ENCODE peak calls at places on chromosomes 6 and 20, in ten cellular contexts. W, T, S, H, P, X, U, B, R and N are unnamed samples.

GRCh38 chr20:49386848-49387605 is 95.4 kb downstream of the KCNB1 start:
- DNase-seq in X (no peak), R (no peak), W (no peak), U (no peak), T (no peak), B (no peak), P (no peak), H (no peak), S (peak), N (no peak)

GRCh38 chr6:151089916-151090443 is 149.8 kb upstream of the AKAP12 start:
- DNase-seq in R (no peak), U (no peak), P (no peak), S (no peak), T (peak), H (no peak), B (no peak), X (no peak), W (no peak), N (no peak)

GRCh38 chr6:34235605-34236422 is 859 bp upstream of the HMGA1 start:
- DNase-seq in X (no peak), U (peak), T (no peak), P (no peak), R (peak), S (peak), H (no peak), W (peak), B (no peak), N (peak)

GRCh38 chr6:106564476-106564875 is 64.8 kb downstream of the RTN4IP1 start:
- DNase-seq in R (no peak), S (no peak), P (no peak), T (no peak), H (no peak), U (no peak), B (no peak), X (no peak), W (no peak), N (no peak)

GRCh38 chr6:77455271-77455670 is 8.0 kb downstream of the HTR1B start:
- DNase-seq in B (no peak), P (no peak), R (no peak), W (no peak), X (no peak), S (no peak), H (no peak), T (no peak), U (no peak), N (no peak)

GRCh38 chr20:33784225-33784624 is 26.9 kb upstream of the CHMP4B start:
- DNase-seq in B (no peak), T (no peak), H (no peak), R (no peak), W (no peak), P (no peak), U (no peak), X (no peak), S (no peak), N (no peak)

GRCh38 chr6:63573140-63573898 is 1.0 kb downstream of the LOC128125822 start:
- DNase-seq in P (no peak), H (no peak), U (peak), S (peak), B (peak), X (peak), R (peak), T (peak), W (peak), N (peak)

GRCh38 chr20:15594296-15594695 is 979.0 kb downstream of the KIF16B start:
- DNase-seq in U (no peak), R (no peak), P (no peak), X (peak), S (peak), W (no peak), B (no peak), H (no peak), T (no peak), N (no peak)

GRCh38 chr6:150182460-150183078 is 39.7 kb downstream of the PPP1R14C start:
- DNase-seq in H (no peak), W (no peak), T (no peak), R (no peak), S (no peak), U (no peak), B (no peak), P (no peak), X (no peak), N (no peak)

GRCh38 chr20:12110711-12111110 is 193.0 kb downstream of the BTBD3 start:
- DNase-seq in B (no peak), W (no peak), T (no peak), X (peak), R (no peak), H (no peak), U (no peak), P (no peak), S (no peak), N (no peak)

GRCh38 chr6:147561742-147562141 is 53.3 kb downstream of the SAMD5 start:
- DNase-seq in X (no peak), H (no peak), R (no peak), B (no peak), W (no peak), U (no peak), P (no peak), S (no peak), T (no peak), N (no peak)

GRCh38 chr6:39317256-39317655 is 3.0 kb upstream of the KCNK17 start:
- DNase-seq in X (no peak), T (no peak), S (no peak), W (no peak), U (no peak), B (no peak), R (no peak), H (no peak), P (no peak), N (no peak)

GRCh38 chr6:3409699-3410384 is 47.0 kb downstream of the SLC22A23 start:
- DNase-seq in P (no peak), X (no peak), T (no peak), W (no peak), H (no peak), R (no peak), S (peak), U (no peak), B (no peak), N (peak)

GRCh38 chr6:42113929-42114636 is 28.3 kb downstream of the C6orf132 start:
- DNase-seq in U (no peak), T (no peak), P (no peak), S (no peak), B (no peak), X (peak), W (no peak), R (no peak), H (no peak), N (no peak)

GRCh38 chr6:106731144-106731842 is 101.9 kb downstream of the QRSL1 start:
- DNase-seq in U (no peak), S (peak), R (no peak), W (no peak), X (no peak), B (no peak), H (no peak), P (no peak), T (no peak), N (no peak)

GRCh38 chr6:13614126-13614925 is 809 bp upstream of the NOL7 start:
- DNase-seq in W (no peak), B (no peak), H (peak), T (peak), P (peak), S (peak), R (peak), U (no peak), X (peak), N (peak)

GRCh38 chr20:62902926-62903615 is 23.2 kb downstream of the DIDO1 start:
- DNase-seq in S (no peak), W (no peak), B (no peak), T (no peak), H (no peak), P (no peak), U (no peak), X (peak), R (no peak), N (no peak)

GRCh38 chr20:34861386-34862084 is 11.1 kb downstream of the GGT7 start:
- DNase-seq in B (no peak), U (no peak), P (no peak), T (peak), R (peak), S (peak), W (no peak), X (no peak), H (no peak), N (no peak)

GRCh38 chr20:20480689-20481088 is 112.8 kb downstream of the INSM1 start:
- DNase-seq in R (no peak), H (no peak), B (no peak), T (no peak), X (peak), S (no peak), P (no peak), W (no peak), U (no peak), N (no peak)

GRCh38 chr6:37512400-37512958 is 12.8 kb upstream of the CCDC167 start:
- DNase-seq in P (no peak), B (no peak), W (no peak), T (peak), H (no peak), X (no peak), S (no peak), U (no peak), R (no peak), N (no peak)

GRCh38 chr6:30615219-30615957 is 1.7 kb downstream of the PPP1R10 start:
- DNase-seq in X (peak), S (peak), H (peak), U (no peak), B (no peak), R (peak), W (no peak), T (peak), P (peak), N (no peak)

GRCh38 chr6:136994782-136995181 is 50.0 kb downstream of the IL20RA start:
- DNase-seq in X (no peak), R (no peak), H (no peak), S (peak), U (no peak), B (no peak), T (no peak), P (no peak), W (no peak), N (no peak)

GRCh38 chr6:34098045-34098936 is 47.6 kb downstream of the GRM4 start:
- DNase-seq in U (no peak), B (no peak), T (no peak), R (no peak), S (no peak), P (no peak), X (no peak), H (no peak), W (no peak), N (no peak)

GRCh38 chr6:170035896-170036295 is 255.0 kb downstream of the DLL1 start:
- DNase-seq in R (no peak), U (no peak), T (peak), P (no peak), W (no peak), H (no peak), X (no peak), B (no peak), S (no peak), N (peak)

GRCh38 chr6:89564752-89565427 is 73.7 kb downstream of the LYRM2 start:
- DNase-seq in W (no peak), H (no peak), T (no peak), X (no peak), R (peak), U (no peak), S (no peak), B (no peak), P (no peak), N (no peak)

GRCh38 chr6:15876406-15876805 is 213.6 kb upstream of the DTNBP1 start:
- DNase-seq in W (peak), X (peak), T (no peak), B (peak), R (no peak), S (no peak), H (no peak), P (no peak), U (no peak), N (no peak)

GRCh38 chr6:74607934-74608333 is 597.9 kb downstream of the COL12A1 start:
- DNase-seq in X (peak), B (no peak), P (no peak), H (no peak), U (no peak), T (no peak), W (no peak), S (no peak), R (no peak), N (no peak)

GRCh38 chr6:53831956-53832660 is 37.3 kb downstream of the LRRC1 start:
- DNase-seq in R (no peak), S (no peak), T (no peak), P (no peak), B (no peak), W (no peak), X (peak), H (no peak), U (no peak), N (no peak)

GRCh38 chr6:151716446-151717047 is 90.9 kb upstream of the ESR1 start:
- DNase-seq in T (peak), W (no peak), H (no peak), X (peak), S (peak), P (no peak), R (no peak), U (no peak), B (no peak), N (no peak)

GRCh38 chr20:10253750-10254149 is 35.1 kb downstream of the SNAP25 start:
- DNase-seq in H (no peak), X (no peak), T (no peak), P (no peak), U (no peak), R (peak), W (no peak), B (no peak), S (no peak), N (no peak)